ENCODE peak calls at places on chromosomes 7 and 10, in nine cellular contexts. O, R, F, Z, G, P, J, H and E are unnamed samples.

GRCh38 chr7:40298421-40298820 is 163.6 kb downstream of the SUGCT start:
- DNase-seq in G (no peak), O (no peak), F (no peak), J (no peak), R (no peak), Z (no peak), P (no peak), H (no peak), E (no peak)

GRCh38 chr7:12358694-12359093 is 45.0 kb downstream of the VWDE start:
- DNase-seq in O (no peak), H (no peak), J (no peak), G (no peak), P (no peak), F (no peak), Z (no peak), R (no peak), E (no peak)

GRCh38 chr10:114265392-114266053 is 26.5 kb downstream of the VWA2 start:
- DNase-seq in R (peak; percentile 68), F (no peak), O (no peak), H (no peak), G (no peak), Z (no peak), J (no peak), P (no peak), E (no peak)

GRCh38 chr10:122494833-122495232 is 33.5 kb downstream of the HTRA1 start:
- DNase-seq in O (no peak), G (no peak), F (no peak), J (peak; percentile 84), P (no peak), R (peak; percentile 72), H (no peak), Z (no peak), E (no peak)

GRCh38 chr10:77800738-77801266 is 125.8 kb downstream of the DLG5 start:
- DNase-seq in R (no peak), H (no peak), F (no peak), Z (peak; percentile 30), P (no peak), O (no peak), G (no peak), J (no peak), E (no peak)

GRCh38 chr10:84706875-84707274 is 378.5 kb downstream of the CCSER2 start:
- DNase-seq in O (no peak), R (no peak), P (no peak), G (no peak), Z (no peak), F (no peak), H (no peak), J (no peak), E (no peak)

GRCh38 chr10:25175527-25176420 is 973 bp downstream of the GPR158 start:
- DNase-seq in H (peak; percentile 5), O (no peak), R (no peak), P (peak; percentile 20), G (no peak), J (no peak), Z (no peak), F (no peak), E (no peak)

GRCh38 chr10:112775347-112775746 is 174.7 kb upstream of the TCF7L2 start:
- DNase-seq in F (no peak), J (no peak), O (no peak), H (no peak), Z (no peak), P (no peak), G (no peak), R (no peak), E (no peak)

GRCh38 chr7:159022238-159022993 is 122.3 kb downstream of the VIPR2 start:
- DNase-seq in Z (no peak), H (no peak), F (no peak), G (no peak), P (no peak), O (no peak), J (no peak), R (no peak), E (no peak)

GRCh38 chr7:47479821-47480575 is 101.9 kb downstream of the TNS3 start:
- DNase-seq in P (no peak), H (no peak), F (no peak), J (no peak), Z (no peak), R (no peak), G (no peak), O (no peak), E (no peak)

GRCh38 chr10:3535001-3535400 is 250.0 kb downstream of the KLF6 start:
- DNase-seq in O (no peak), Z (no peak), J (no peak), G (no peak), F (no peak), H (no peak), P (no peak), R (no peak), E (no peak)

GRCh38 chr10:96073722-96074121 is 30.3 kb downstream of the CCNJ start:
- DNase-seq in R (no peak), O (no peak), G (no peak), P (no peak), J (no peak), F (no peak), H (no peak), Z (no peak), E (peak; percentile 20)

GRCh38 chr7:136803028-136803427 is 65.4 kb upstream of the CHRM2 start:
- DNase-seq in R (no peak), P (no peak), O (no peak), G (no peak), H (no peak), J (no peak), Z (no peak), F (no peak), E (no peak)

GRCh38 chr10:129849853-129850252 is 114.2 kb downstream of the EBF3 start:
- DNase-seq in R (no peak), F (no peak), H (no peak), J (no peak), G (no peak), O (no peak), P (no peak), Z (no peak), E (no peak)

GRCh38 chr10:61000769-61001730 is 57.1 kb upstream of the RHOBTB1 start:
- DNase-seq in P (peak; percentile 25), R (no peak), F (no peak), G (no peak), J (peak; percentile 6), H (peak; percentile 19), O (no peak), Z (peak; percentile 33), E (no peak)

GRCh38 chr10:21176934-21177480 is 279.9 kb upstream of the NEBL start:
- DNase-seq in P (no peak), H (no peak), R (no peak), Z (no peak), J (no peak), F (no peak), G (no peak), O (no peak), E (no peak)

GRCh38 chr10:46096426-46096825 is 50.4 kb upstream of the MSMB start:
- DNase-seq in R (no peak), J (no peak), P (no peak), O (no peak), H (no peak), F (no peak), G (no peak), Z (no peak), E (no peak)

GRCh38 chr10:116292493-116292892 is 19.5 kb upstream of the GFRA1 start:
- DNase-seq in R (no peak), F (no peak), P (no peak), O (no peak), J (no peak), G (no peak), Z (no peak), H (no peak), E (no peak)